ENCODE peak calls at places on chromosomes 11 and 22, in nine cellular contexts. R, M, B, U, T, F, N, G and A are unnamed samples.

GRCh38 chr22:42805016-42805997 is 51.8 kb downstream of the ARFGAP3 start:
- DNase-seq in B (no peak), R (no peak), F (no peak), U (no peak), N (no peak), T (no peak), G (no peak), M (no peak), A (no peak)

GRCh38 chr11:76656571-76657081 is 13.9 kb downstream of the LRRC32 start:
- DNase-seq in T (no peak), N (no peak), R (no peak), U (no peak), B (no peak), G (no peak), M (no peak), F (no peak), A (peak; percentile 10)

GRCh38 chr22:48212727-48213126 is 1450.3 kb downstream of the TBC1D22A start:
- DNase-seq in U (no peak), F (no peak), M (no peak), R (no peak), B (no peak), N (no peak), T (no peak), G (no peak), A (no peak)

GRCh38 chr11:119433369-119433749 is 10.4 kb upstream of the THY1 start:
- DNase-seq in U (no peak), B (peak; percentile 59), M (peak; percentile 69), R (no peak), N (no peak), G (no peak), F (no peak), T (no peak), A (no peak)

GRCh38 chr22:17891427-17892167 is 117.3 kb upstream of the BID start:
- DNase-seq in B (no peak), R (no peak), M (no peak), T (no peak), N (peak; percentile 92), G (no peak), U (no peak), F (no peak), A (no peak)

GRCh38 chr11:113667801-113668200 is 38.3 kb downstream of the TMPRSS5 start:
- DNase-seq in U (no peak), R (no peak), B (no peak), T (peak; percentile 64), N (no peak), G (no peak), F (no peak), M (no peak), A (no peak)

GRCh38 chr11:31855466-31855865 is 44.3 kb upstream of the PAX6 start:
- DNase-seq in T (no peak), N (no peak), B (no peak), U (no peak), M (no peak), F (no peak), G (no peak), R (no peak), A (no peak)

GRCh38 chr11:115721309-115722007 is 217.2 kb upstream of the CADM1 start:
- DNase-seq in G (no peak), M (no peak), N (no peak), F (no peak), R (no peak), T (no peak), U (no peak), B (no peak), A (no peak)

GRCh38 chr22:50191041-50191740 is 5.5 kb downstream of the TRABD start:
- DNase-seq in U (no peak), R (no peak), F (peak; percentile 70), M (no peak), N (peak; percentile 51), T (peak; percentile 61), B (no peak), G (peak; percentile 77), A (peak; percentile 64)

GRCh38 chr11:14347991-14348390 is 11.0 kb downstream of the RRAS2 start:
- DNase-seq in B (no peak), G (no peak), F (no peak), U (no peak), N (no peak), T (no peak), R (no peak), M (no peak), A (no peak)

GRCh38 chr11:126354631-126355323 is 709 bp upstream of the ST3GAL4 start:
- DNase-seq in R (no peak), F (no peak), G (no peak), N (no peak), T (no peak), B (no peak), U (no peak), M (no peak), A (no peak)

GRCh38 chr11:132184079-132184478 is 813.7 kb downstream of the NTM start:
- DNase-seq in U (no peak), N (no peak), G (no peak), T (no peak), B (no peak), R (no peak), M (no peak), F (no peak), A (no peak)

GRCh38 chr22:43276311-43276710 is 66.9 kb downstream of the SCUBE1 start:
- DNase-seq in R (no peak), G (no peak), N (no peak), M (no peak), B (no peak), F (no peak), U (no peak), T (no peak), A (no peak)

GRCh38 chr11:59551651-59552521 is 40.5 kb downstream of the OR4D9 start:
- DNase-seq in N (no peak), U (no peak), B (peak; percentile 75), R (peak; percentile 81), G (no peak), F (no peak), T (peak; percentile 85), M (peak; percentile 66), A (no peak)

GRCh38 chr11:68213135-68213515 is at the start of gene KMT5B:
- DNase-seq in U (no peak), T (peak; percentile 63), F (peak; percentile 36), N (peak; percentile 78), G (peak; percentile 40), R (peak; percentile 17), B (no peak), M (no peak), A (no peak)

GRCh38 chr22:49162841-49163240 is 664.8 kb downstream of the BRD1 start:
- DNase-seq in M (no peak), U (no peak), B (no peak), F (no peak), G (no peak), R (no peak), T (no peak), N (no peak), A (no peak)

GRCh38 chr22:19036523-19037273 is 85.5 kb downstream of the DGCR2 start:
- DNase-seq in M (no peak), U (no peak), R (no peak), N (peak; percentile 25), T (peak; percentile 8), G (no peak), B (no peak), F (no peak), A (no peak)
- TF ChIP-seq CTCF in M (no peak), U (no peak), R (peak; percentile 42), N (no peak), T (peak; percentile 17), G (no peak), B (no peak), F (no peak), A (no peak)

DNA sequence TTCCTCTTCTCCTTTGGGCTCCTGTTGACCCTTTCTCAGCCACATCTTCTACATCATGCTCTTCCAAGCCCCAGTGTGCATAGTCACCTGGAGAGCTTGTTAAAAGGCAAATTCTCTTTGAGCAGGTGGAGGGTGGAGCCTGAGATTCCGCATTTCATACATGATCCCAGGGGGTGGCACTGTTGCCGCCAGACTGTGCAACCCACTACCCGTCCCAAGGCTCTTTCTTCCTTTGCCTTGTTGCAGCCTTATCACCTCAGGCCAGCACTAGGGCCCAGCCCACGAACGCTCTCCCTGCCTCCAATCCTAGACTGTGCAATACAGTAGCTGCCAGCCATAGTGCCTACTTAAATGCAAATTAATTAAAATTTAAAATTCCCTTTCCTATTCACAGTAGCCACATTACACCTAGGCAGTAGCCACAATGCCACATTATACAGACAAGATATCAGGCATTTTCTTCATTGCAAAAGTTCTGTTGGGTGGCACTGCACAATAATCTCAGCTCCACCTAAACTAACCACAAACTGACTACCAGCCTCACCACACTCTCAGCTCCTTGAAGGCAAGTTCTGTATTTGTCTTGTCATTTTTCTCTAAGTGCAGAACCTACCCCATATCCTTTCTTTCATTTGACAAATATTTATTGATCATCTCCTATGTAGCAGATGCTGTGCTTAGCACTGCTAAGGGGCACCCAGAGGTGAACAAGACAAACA is 4.6 kb upstream of the KCNJ5 start:
- DNase-seq in G (no peak), T (peak; percentile 21), N (no peak), R (no peak), U (no peak), B (no peak), F (no peak), M (no peak), A (no peak)
- TF ChIP-seq CTCF in G (no peak), T (peak; percentile 39), N (no peak), R (peak; percentile 57), U (no peak), B (peak; percentile 43), F (no peak), M (peak; percentile 11), A (no peak)

GRCh38 chr22:28366856-28367255 is 312.8 kb downstream of the TTC28 start:
- DNase-seq in M (no peak), G (no peak), B (no peak), R (no peak), N (no peak), T (no peak), F (no peak), U (no peak), A (no peak)

GRCh38 chr22:28358244-28358777 is 321.3 kb downstream of the TTC28 start:
- DNase-seq in M (no peak), R (no peak), U (no peak), T (no peak), F (no peak), G (no peak), B (no peak), N (no peak), A (no peak)

GRCh38 chr22:28360846-28361424 is 318.7 kb downstream of the TTC28 start:
- DNase-seq in F (no peak), T (no peak), R (no peak), G (no peak), B (no peak), N (no peak), M (no peak), U (no peak), A (no peak)
- TF ChIP-seq CTCF in F (no peak), T (no peak), R (no peak), G (no peak), B (no peak), N (no peak), M (no peak), U (no peak), A (no peak)

DNA sequence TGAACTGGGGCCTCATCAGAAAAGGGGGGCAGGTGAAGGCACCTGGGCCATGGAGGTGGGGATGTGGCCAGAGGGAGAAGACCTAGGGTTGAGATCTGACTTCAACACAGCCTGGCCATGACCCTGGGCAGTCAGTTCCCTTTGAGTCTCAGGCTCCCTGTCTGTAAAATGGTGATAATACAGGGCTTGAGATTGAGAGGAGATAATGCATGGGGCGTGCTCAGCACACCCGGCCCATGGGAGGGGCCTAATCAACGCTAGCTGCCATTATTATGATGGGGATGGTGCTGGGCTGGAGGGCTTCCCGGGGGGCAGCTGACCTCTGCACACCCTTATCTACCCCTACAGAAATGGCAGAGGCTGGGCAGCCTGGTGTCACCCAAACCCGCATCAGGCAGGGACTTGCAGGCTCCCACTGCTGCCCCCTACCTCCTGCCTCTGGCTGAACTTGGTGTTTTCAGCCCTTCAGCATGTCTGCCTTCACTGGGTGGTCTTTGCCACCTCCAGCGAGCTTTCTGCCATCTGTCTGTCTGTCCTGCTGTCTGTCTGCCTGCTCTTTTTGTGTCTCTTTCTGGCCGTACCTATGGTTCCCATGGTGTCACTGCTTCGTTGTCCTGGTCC is 84.5 kb downstream of the CACNA1I start:
- DNase-seq in N (no peak), G (no peak), R (no peak), B (no peak), U (no peak), T (no peak), M (no peak), F (no peak), A (no peak)
- TF ChIP-seq CTCF in N (no peak), G (no peak), R (peak; percentile 36), B (peak; percentile 9), U (no peak), T (no peak), M (no peak), F (no peak), A (no peak)